ENCODE peak calls at places on chromosomes 16 and 17, in nine cellular contexts. One of them, this sample, is unnamed.

GRCh38 chr17:35743911-35744328 is 9.1 kb downstream of the GAS2L2 start:
- DNase-seq in GM23248: peak; percentile 58
- DNase-seq in sigmoid colon: peak; percentile 39
- DNase-seq in AG04449: no peak
- DNase-seq in left ventricle myocardium inferior: no peak
- DNase-seq in hepatocyte: peak; percentile 71
- DNase-seq in stomach: no peak
- DNase-seq in A549: no peak
- DNase-seq in H1: peak; percentile 80
- DNase-seq in this sample: no peak

GRCh38 chr16:74677868-74678267 is 11.2 kb upstream of the RFWD3 start:
- DNase-seq in GM23248: no peak
- DNase-seq in sigmoid colon: no peak
- DNase-seq in AG04449: no peak
- DNase-seq in left ventricle myocardium inferior: no peak
- DNase-seq in hepatocyte: no peak
- DNase-seq in stomach: no peak
- DNase-seq in A549: no peak
- DNase-seq in H1: no peak
- DNase-seq in this sample: no peak

GRCh38 chr16:15857779-15858560 is 1.1 kb upstream of the MYH11 start:
- DNase-seq in GM23248: peak; percentile 61
- DNase-seq in sigmoid colon: peak; percentile 94
- DNase-seq in AG04449: peak; percentile 7
- DNase-seq in left ventricle myocardium inferior: peak; percentile 35
- DNase-seq in hepatocyte: peak; percentile 20
- DNase-seq in stomach: peak; percentile 27
- DNase-seq in A549: peak; percentile 38
- DNase-seq in H1: peak; percentile 73
- DNase-seq in this sample: no peak

GRCh38 chr17:36544049-36544319 is 735 bp upstream of the GGNBP2 start:
- DNase-seq in GM23248: peak; percentile 82
- DNase-seq in sigmoid colon: peak; percentile 70
- DNase-seq in AG04449: no peak
- DNase-seq in left ventricle myocardium inferior: peak; percentile 35
- DNase-seq in hepatocyte: peak; percentile 72
- DNase-seq in stomach: peak; percentile 47
- DNase-seq in A549: peak; percentile 46
- DNase-seq in H1: no peak
- DNase-seq in this sample: peak; percentile 4

GRCh38 chr17:73354423-73355284 is 42.9 kb upstream of the CDC42EP4 start:
- DNase-seq in GM23248: no peak
- DNase-seq in sigmoid colon: no peak
- DNase-seq in AG04449: no peak
- DNase-seq in left ventricle myocardium inferior: no peak
- DNase-seq in hepatocyte: no peak
- DNase-seq in stomach: no peak
- DNase-seq in A549: no peak
- DNase-seq in H1: no peak
- DNase-seq in this sample: no peak

GRCh38 chr16:24552705-24553104 is 13.3 kb downstream of the RBBP6 start:
- DNase-seq in GM23248: no peak
- DNase-seq in sigmoid colon: no peak
- DNase-seq in AG04449: no peak
- DNase-seq in left ventricle myocardium inferior: no peak
- DNase-seq in hepatocyte: no peak
- DNase-seq in stomach: no peak
- DNase-seq in A549: no peak
- DNase-seq in H1: no peak
- DNase-seq in this sample: no peak

GRCh38 chr17:75872434-75873351 is 5.7 kb downstream of the TRIM47 start:
- DNase-seq in GM23248: peak; percentile 93
- DNase-seq in sigmoid colon: peak; percentile 95
- DNase-seq in AG04449: no peak
- DNase-seq in left ventricle myocardium inferior: peak; percentile 80
- DNase-seq in hepatocyte: peak; percentile 86
- DNase-seq in stomach: peak; percentile 76
- DNase-seq in A549: peak; percentile 87
- DNase-seq in H1: no peak
- DNase-seq in this sample: no peak

GRCh38 chr16:2146739-2147138 is 1.7 kb upstream of the RAB26 start:
- DNase-seq in GM23248: no peak
- DNase-seq in sigmoid colon: no peak
- DNase-seq in AG04449: no peak
- DNase-seq in left ventricle myocardium inferior: no peak
- DNase-seq in hepatocyte: no peak
- DNase-seq in stomach: no peak
- DNase-seq in A549: no peak
- DNase-seq in H1: no peak
- DNase-seq in this sample: no peak

GRCh38 chr17:30363715-30364202 is 15.0 kb upstream of the CPD start:
- DNase-seq in GM23248: peak; percentile 94
- DNase-seq in sigmoid colon: no peak
- DNase-seq in AG04449: no peak
- DNase-seq in left ventricle myocardium inferior: no peak
- DNase-seq in hepatocyte: no peak
- DNase-seq in stomach: peak; percentile 51
- DNase-seq in A549: no peak
- DNase-seq in H1: no peak
- DNase-seq in this sample: peak; percentile 68

GRCh38 chr16:14635394-14636145 is 2.8 kb downstream of the BFAR start:
- DNase-seq in GM23248: no peak
- DNase-seq in sigmoid colon: no peak
- DNase-seq in AG04449: no peak
- DNase-seq in left ventricle myocardium inferior: no peak
- DNase-seq in hepatocyte: peak; percentile 28
- DNase-seq in stomach: no peak
- DNase-seq in A549: no peak
- DNase-seq in H1: no peak
- DNase-seq in this sample: no peak

GRCh38 chr17:27268394-27269085 is 25.4 kb upstream of the WSB1 start:
- DNase-seq in GM23248: no peak
- DNase-seq in sigmoid colon: no peak
- DNase-seq in AG04449: no peak
- DNase-seq in left ventricle myocardium inferior: no peak
- DNase-seq in hepatocyte: no peak
- DNase-seq in stomach: no peak
- DNase-seq in A549: no peak
- DNase-seq in H1: no peak
- DNase-seq in this sample: no peak

GRCh38 chr17:49968380-49969133 is 433 bp upstream of the DLX4 start:
- DNase-seq in GM23248: peak; percentile 92
- DNase-seq in sigmoid colon: no peak
- DNase-seq in AG04449: no peak
- DNase-seq in left ventricle myocardium inferior: peak; percentile 46
- DNase-seq in hepatocyte: peak; percentile 91
- DNase-seq in stomach: peak; percentile 52
- DNase-seq in A549: peak; percentile 95
- DNase-seq in H1: peak; percentile 96
- DNase-seq in this sample: no peak

GRCh38 chr16:19410435-19411153 is 7.1 kb upstream of the TMC5 start:
- DNase-seq in GM23248: peak; percentile 16
- DNase-seq in sigmoid colon: no peak
- DNase-seq in AG04449: no peak
- DNase-seq in left ventricle myocardium inferior: no peak
- DNase-seq in hepatocyte: peak; percentile 63
- DNase-seq in stomach: peak; percentile 75
- DNase-seq in A549: peak; percentile 62
- DNase-seq in H1: peak; percentile 84
- DNase-seq in this sample: no peak

GRCh38 chr16:19415461-19415860 is 2.2 kb upstream of the TMC5 start:
- DNase-seq in GM23248: no peak
- DNase-seq in sigmoid colon: no peak
- DNase-seq in AG04449: no peak
- DNase-seq in left ventricle myocardium inferior: no peak
- DNase-seq in hepatocyte: no peak
- DNase-seq in stomach: peak; percentile 73
- DNase-seq in A549: no peak
- DNase-seq in H1: no peak
- DNase-seq in this sample: no peak

GRCh38 chr16:19415918-19416317 is 1.8 kb upstream of the TMC5 start:
- DNase-seq in GM23248: no peak
- DNase-seq in sigmoid colon: no peak
- DNase-seq in AG04449: no peak
- DNase-seq in left ventricle myocardium inferior: no peak
- DNase-seq in hepatocyte: no peak
- DNase-seq in stomach: no peak
- DNase-seq in A549: no peak
- DNase-seq in H1: no peak
- DNase-seq in this sample: no peak

GRCh38 chr16:19406891-19407491 is 10.7 kb upstream of the TMC5 start:
- DNase-seq in GM23248: no peak
- DNase-seq in sigmoid colon: no peak
- DNase-seq in AG04449: no peak
- DNase-seq in left ventricle myocardium inferior: no peak
- DNase-seq in hepatocyte: no peak
- DNase-seq in stomach: no peak
- DNase-seq in A549: no peak
- DNase-seq in H1: no peak
- DNase-seq in this sample: no peak

GRCh38 chr16:19411298-19411697 is 6.4 kb upstream of the TMC5 start:
- DNase-seq in GM23248: no peak
- DNase-seq in sigmoid colon: no peak
- DNase-seq in AG04449: no peak
- DNase-seq in left ventricle myocardium inferior: no peak
- DNase-seq in hepatocyte: no peak
- DNase-seq in stomach: no peak
- DNase-seq in A549: no peak
- DNase-seq in H1: no peak
- DNase-seq in this sample: no peak
- H3K4me3 ChIP-seq in GM23248: no peak overlapping the region
- H3K4me3 ChIP-seq in sigmoid colon: no peak overlapping the region
- H3K4me3 ChIP-seq in AG04449: no peak overlapping the region
- H3K4me3 ChIP-seq in left ventricle myocardium inferior: peak overlapping the region; percentile 57
- H3K4me3 ChIP-seq in hepatocyte: no peak overlapping the region
- H3K4me3 ChIP-seq in stomach: peak overlapping the region; percentile 41
- H3K4me3 ChIP-seq in A549: peak overlapping the region; percentile 59
- H3K4me3 ChIP-seq in H1: peak overlapping the region; percentile 51
- H3K4me3 ChIP-seq in this sample: no peak overlapping the region

GRCh38 chr17:81307636-81308035 is 12.5 kb upstream of the SLC38A10 start:
- DNase-seq in GM23248: no peak
- DNase-seq in sigmoid colon: no peak
- DNase-seq in AG04449: no peak
- DNase-seq in left ventricle myocardium inferior: no peak
- DNase-seq in hepatocyte: no peak
- DNase-seq in stomach: no peak
- DNase-seq in A549: no peak
- DNase-seq in H1: no peak
- DNase-seq in this sample: no peak
- H3K4me3 ChIP-seq in GM23248: no peak overlapping the region
- H3K4me3 ChIP-seq in sigmoid colon: no peak overlapping the region
- H3K4me3 ChIP-seq in AG04449: no peak overlapping the region
- H3K4me3 ChIP-seq in left ventricle myocardium inferior: peak overlapping the region; percentile 62
- H3K4me3 ChIP-seq in hepatocyte: no peak overlapping the region
- H3K4me3 ChIP-seq in stomach: no peak overlapping the region
- H3K4me3 ChIP-seq in A549: no peak overlapping the region
- H3K4me3 ChIP-seq in H1: no peak overlapping the region
- H3K4me3 ChIP-seq in this sample: no peak overlapping the region

GRCh38 chr17:41325126-41325525 is 9.6 kb upstream of the KRTAP17-1 start:
- DNase-seq in GM23248: no peak
- DNase-seq in sigmoid colon: no peak
- DNase-seq in AG04449: no peak
- DNase-seq in left ventricle myocardium inferior: no peak
- DNase-seq in hepatocyte: no peak
- DNase-seq in stomach: no peak
- DNase-seq in A549: no peak
- DNase-seq in H1: no peak
- DNase-seq in this sample: no peak
- H3K4me3 ChIP-seq in GM23248: no peak overlapping the region
- H3K4me3 ChIP-seq in sigmoid colon: no peak overlapping the region
- H3K4me3 ChIP-seq in AG04449: no peak overlapping the region
- H3K4me3 ChIP-seq in left ventricle myocardium inferior: no peak overlapping the region
- H3K4me3 ChIP-seq in hepatocyte: no peak overlapping the region
- H3K4me3 ChIP-seq in stomach: no peak overlapping the region
- H3K4me3 ChIP-seq in A549: no peak overlapping the region
- H3K4me3 ChIP-seq in H1: no peak overlapping the region
- H3K4me3 ChIP-seq in this sample: no peak overlapping the region

GRCh38 chr17:81126281-81127132 is 38.8 kb upstream of the PVALEF start:
- DNase-seq in GM23248: no peak
- DNase-seq in sigmoid colon: no peak
- DNase-seq in AG04449: no peak
- DNase-seq in left ventricle myocardium inferior: no peak
- DNase-seq in hepatocyte: no peak
- DNase-seq in stomach: no peak
- DNase-seq in A549: no peak
- DNase-seq in H1: no peak
- DNase-seq in this sample: no peak
- H3K4me3 ChIP-seq in GM23248: no peak overlapping the region
- H3K4me3 ChIP-seq in sigmoid colon: no peak overlapping the region
- H3K4me3 ChIP-seq in AG04449: no peak overlapping the region
- H3K4me3 ChIP-seq in left ventricle myocardium inferior: no peak overlapping the region
- H3K4me3 ChIP-seq in hepatocyte: no peak overlapping the region
- H3K4me3 ChIP-seq in stomach: no peak overlapping the region
- H3K4me3 ChIP-seq in A549: no peak overlapping the region
- H3K4me3 ChIP-seq in H1: no peak overlapping the region
- H3K4me3 ChIP-seq in this sample: no peak overlapping the region

DNA sequence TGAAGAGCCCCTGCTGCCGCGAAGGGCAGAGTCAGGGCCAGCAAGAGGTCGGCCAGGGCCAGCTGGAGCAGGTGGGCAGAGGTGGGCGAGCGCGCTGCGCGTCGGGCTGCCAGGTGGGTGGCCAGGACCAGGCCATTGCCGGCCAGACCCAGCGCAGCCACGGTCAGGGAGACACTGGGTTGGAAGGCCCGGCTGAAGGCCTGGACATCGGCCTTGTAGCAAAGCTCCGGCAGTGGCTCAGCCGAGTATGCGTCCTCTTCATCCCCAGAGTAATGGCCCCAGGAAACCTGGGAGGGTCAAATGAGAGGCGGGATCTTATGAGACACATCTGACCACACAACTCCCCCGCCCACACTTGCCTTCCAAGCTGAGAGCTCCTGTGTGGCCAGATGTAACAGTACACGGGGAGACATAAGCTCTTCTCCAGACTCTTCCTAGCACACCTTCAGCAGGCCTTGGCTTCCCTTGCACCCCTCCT is 1.3 kb downstream of the CCR10 start:
- DNase-seq in GM23248: no peak
- DNase-seq in sigmoid colon: no peak
- DNase-seq in AG04449: no peak
- DNase-seq in left ventricle myocardium inferior: no peak
- DNase-seq in hepatocyte: no peak
- DNase-seq in stomach: no peak
- DNase-seq in A549: no peak
- DNase-seq in H1: no peak
- DNase-seq in this sample: no peak
- H3K4me3 ChIP-seq in GM23248: peak overlapping the region; percentile 37
- H3K4me3 ChIP-seq in sigmoid colon: peak overlapping the region; percentile 61
- H3K4me3 ChIP-seq in AG04449: peak overlapping the region; percentile 46
- H3K4me3 ChIP-seq in left ventricle myocardium inferior: peak overlapping the region; percentile 98
- H3K4me3 ChIP-seq in hepatocyte: no peak overlapping the region
- H3K4me3 ChIP-seq in stomach: peak overlapping the region; percentile 87
- H3K4me3 ChIP-seq in A549: no peak overlapping the region
- H3K4me3 ChIP-seq in H1: peak overlapping the region; percentile 47
- H3K4me3 ChIP-seq in this sample: peak overlapping the region; percentile 29

DNA sequence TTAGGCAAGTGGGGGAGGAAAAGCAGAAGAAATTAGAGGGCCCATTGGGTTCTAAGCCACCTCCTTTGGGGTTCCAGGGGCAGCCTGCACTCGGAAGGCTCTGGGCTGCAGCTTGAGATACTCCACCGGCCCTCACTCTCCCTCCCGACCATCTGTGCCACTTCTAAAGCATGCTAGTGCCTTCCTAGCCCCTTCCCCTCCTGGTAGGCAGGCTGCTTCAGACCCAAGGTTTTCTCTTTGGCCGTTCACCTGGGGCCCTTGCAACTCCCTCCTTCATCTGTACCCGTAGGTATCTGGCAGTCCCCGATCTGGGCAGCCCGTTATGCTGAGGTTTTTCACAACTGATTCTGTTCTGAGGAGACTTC is 98.5 kb downstream of the RAB11FIP4 start:
- DNase-seq in GM23248: no peak
- DNase-seq in sigmoid colon: no peak
- DNase-seq in AG04449: no peak
- DNase-seq in left ventricle myocardium inferior: no peak
- DNase-seq in hepatocyte: no peak
- DNase-seq in stomach: no peak
- DNase-seq in A549: no peak
- DNase-seq in H1: no peak
- DNase-seq in this sample: no peak
- H3K4me3 ChIP-seq in GM23248: no peak overlapping the region
- H3K4me3 ChIP-seq in sigmoid colon: no peak overlapping the region
- H3K4me3 ChIP-seq in AG04449: no peak overlapping the region
- H3K4me3 ChIP-seq in left ventricle myocardium inferior: no peak overlapping the region
- H3K4me3 ChIP-seq in hepatocyte: no peak overlapping the region
- H3K4me3 ChIP-seq in stomach: no peak overlapping the region
- H3K4me3 ChIP-seq in A549: no peak overlapping the region
- H3K4me3 ChIP-seq in H1: peak overlapping the region; percentile 35
- H3K4me3 ChIP-seq in this sample: no peak overlapping the region

This sample was measured in skeletal muscle cell.